ENCODE peak calls at places on chromosome 17, in six cellular contexts. One of them, this sample, is unnamed.

GRCh38 chr17:50420419-50421112 is 5.5 kb upstream of the ACSF2 start:
- DNase-seq in GM23338: no peak
- DNase-seq in neural progenitor cell: no peak
- DNase-seq in OCI-LY7: no peak
- DNase-seq in PC-3: no peak
- DNase-seq in hepatocyte: no peak
- DNase-seq in this sample: peak; percentile 58

GRCh38 chr17:58632324-58633314 is 59.2 kb downstream of the TEX14 start:
- DNase-seq in GM23338: peak; percentile 46
- DNase-seq in neural progenitor cell: no peak
- DNase-seq in OCI-LY7: no peak
- DNase-seq in PC-3: no peak
- DNase-seq in hepatocyte: no peak
- DNase-seq in this sample: peak; percentile 58

GRCh38 chr17:50364715-50365114 is 8.3 kb downstream of the MRPL27 start:
- DNase-seq in GM23338: peak; percentile 60
- DNase-seq in neural progenitor cell: peak; percentile 26
- DNase-seq in OCI-LY7: no peak
- DNase-seq in PC-3: no peak
- DNase-seq in hepatocyte: peak; percentile 58
- DNase-seq in this sample: peak; percentile 94

GRCh38 chr17:37847811-37848331 is 76.3 kb upstream of the TBC1D3K start:
- DNase-seq in GM23338: no peak
- DNase-seq in neural progenitor cell: no peak
- DNase-seq in OCI-LY7: no peak
- DNase-seq in PC-3: no peak
- DNase-seq in hepatocyte: no peak
- DNase-seq in this sample: peak; percentile 76

GRCh38 chr17:82023447-82024241 is 539 bp downstream of the LRRC45 start:
- DNase-seq in GM23338: peak; percentile 69
- DNase-seq in neural progenitor cell: no peak
- DNase-seq in OCI-LY7: peak; percentile 59
- DNase-seq in PC-3: no peak
- DNase-seq in hepatocyte: peak; percentile 55
- DNase-seq in this sample: peak; percentile 96

GRCh38 chr17:78958556-78959191 is 21.0 kb downstream of the LGALS3BP start:
- DNase-seq in GM23338: no peak
- DNase-seq in neural progenitor cell: no peak
- DNase-seq in OCI-LY7: no peak
- DNase-seq in PC-3: peak; percentile 42
- DNase-seq in hepatocyte: peak; percentile 82
- DNase-seq in this sample: peak; percentile 91

GRCh38 chr17:12342609-12343248 is 322.1 kb downstream of the MAP2K4 start:
- DNase-seq in GM23338: peak; percentile 86
- DNase-seq in neural progenitor cell: peak; percentile 64
- DNase-seq in OCI-LY7: peak; percentile 31
- DNase-seq in PC-3: peak; percentile 27
- DNase-seq in hepatocyte: peak; percentile 51
- DNase-seq in this sample: no peak

GRCh38 chr17:80117491-80118401 is 16.4 kb downstream of the GAA start:
- DNase-seq in GM23338: no peak
- DNase-seq in neural progenitor cell: no peak
- DNase-seq in OCI-LY7: no peak
- DNase-seq in PC-3: no peak
- DNase-seq in hepatocyte: peak; percentile 3
- DNase-seq in this sample: peak; percentile 65

GRCh38 chr17:51365090-51365489 is 104.7 kb downstream of the UTP18 start:
- DNase-seq in GM23338: no peak
- DNase-seq in neural progenitor cell: no peak
- DNase-seq in OCI-LY7: no peak
- DNase-seq in PC-3: no peak
- DNase-seq in hepatocyte: no peak
- DNase-seq in this sample: no peak

GRCh38 chr17:30950669-30951399 is 20.0 kb upstream of the RNF135 start:
- DNase-seq in GM23338: no peak
- DNase-seq in neural progenitor cell: no peak
- DNase-seq in OCI-LY7: no peak
- DNase-seq in PC-3: peak; percentile 46
- DNase-seq in hepatocyte: peak; percentile 91
- DNase-seq in this sample: peak; percentile 96

GRCh38 chr17:63345598-63345997 is 100.5 kb downstream of the CYB561 start:
- DNase-seq in GM23338: no peak
- DNase-seq in neural progenitor cell: no peak
- DNase-seq in OCI-LY7: no peak
- DNase-seq in PC-3: no peak
- DNase-seq in hepatocyte: no peak
- DNase-seq in this sample: peak; percentile 50

GRCh38 chr17:50899559-50900319 is 33.6 kb upstream of the TOB1 start:
- DNase-seq in GM23338: no peak
- DNase-seq in neural progenitor cell: no peak
- DNase-seq in OCI-LY7: no peak
- DNase-seq in PC-3: no peak
- DNase-seq in hepatocyte: no peak
- DNase-seq in this sample: no peak

GRCh38 chr17:51120357-51120738 is 320 bp downstream of the SPAG9 start:
- DNase-seq in GM23338: no peak
- DNase-seq in neural progenitor cell: no peak
- DNase-seq in OCI-LY7: peak; percentile 74
- DNase-seq in PC-3: no peak
- DNase-seq in hepatocyte: no peak
- DNase-seq in this sample: peak; percentile 87

GRCh38 chr17:69363488-69364210 is 36.7 kb upstream of the ABCA5 start:
- DNase-seq in GM23338: no peak
- DNase-seq in neural progenitor cell: no peak
- DNase-seq in OCI-LY7: no peak
- DNase-seq in PC-3: peak; percentile 33
- DNase-seq in hepatocyte: no peak
- DNase-seq in this sample: no peak

GRCh38 chr17:68539536-68540469 is 27.6 kb downstream of the PRKAR1A start:
- DNase-seq in GM23338: peak; percentile 41
- DNase-seq in neural progenitor cell: peak; percentile 24
- DNase-seq in OCI-LY7: peak; percentile 81
- DNase-seq in PC-3: peak; percentile 19
- DNase-seq in hepatocyte: peak; percentile 23
- DNase-seq in this sample: no peak

GRCh38 chr17:63785556-63785955 is 11.6 kb downstream of the DDX42 start:
- DNase-seq in GM23338: no peak
- DNase-seq in neural progenitor cell: no peak
- DNase-seq in OCI-LY7: no peak
- DNase-seq in PC-3: peak; percentile 82
- DNase-seq in hepatocyte: no peak
- DNase-seq in this sample: peak; percentile 74

GRCh38 chr17:62180772-62181171 is 115.7 kb upstream of the MED13 start:
- DNase-seq in GM23338: no peak
- DNase-seq in neural progenitor cell: no peak
- DNase-seq in OCI-LY7: no peak
- DNase-seq in PC-3: no peak
- DNase-seq in hepatocyte: no peak
- DNase-seq in this sample: no peak

GRCh38 chr17:18141210-18141803 is 32.8 kb downstream of the MYO15A start:
- DNase-seq in GM23338: peak; percentile 73
- DNase-seq in neural progenitor cell: peak; percentile 70
- DNase-seq in OCI-LY7: peak; percentile 75
- DNase-seq in PC-3: peak; percentile 82
- DNase-seq in hepatocyte: peak; percentile 78
- DNase-seq in this sample: peak; percentile 92

GRCh38 chr17:30824002-30824355 is 513 bp downstream of the CRLF3 start:
- DNase-seq in GM23338: no peak
- DNase-seq in neural progenitor cell: no peak
- DNase-seq in OCI-LY7: peak; percentile 36
- DNase-seq in PC-3: no peak
- DNase-seq in hepatocyte: peak; percentile 22
- DNase-seq in this sample: peak; percentile 89

GRCh38 chr17:27323538-27324212 is 29.8 kb downstream of the WSB1 start:
- DNase-seq in GM23338: peak; percentile 48
- DNase-seq in neural progenitor cell: no peak
- DNase-seq in OCI-LY7: no peak
- DNase-seq in PC-3: peak; percentile 66
- DNase-seq in hepatocyte: peak; percentile 80
- DNase-seq in this sample: no peak

GRCh38 chr17:3956983-3957382 is 7.3 kb downstream of the ATP2A3 start:
- DNase-seq in GM23338: no peak
- DNase-seq in neural progenitor cell: no peak
- DNase-seq in OCI-LY7: no peak
- DNase-seq in PC-3: no peak
- DNase-seq in hepatocyte: no peak
- DNase-seq in this sample: no peak

GRCh38 chr17:3959295-3959899 is 4.8 kb downstream of the ATP2A3 start:
- DNase-seq in GM23338: no peak
- DNase-seq in neural progenitor cell: no peak
- DNase-seq in OCI-LY7: no peak
- DNase-seq in PC-3: peak; percentile 82
- DNase-seq in hepatocyte: peak; percentile 78
- DNase-seq in this sample: peak; percentile 98

GRCh38 chr17:3956558-3956957 is 7.7 kb downstream of the ATP2A3 start:
- DNase-seq in GM23338: peak; percentile 41
- DNase-seq in neural progenitor cell: no peak
- DNase-seq in OCI-LY7: peak; percentile 27
- DNase-seq in PC-3: no peak
- DNase-seq in hepatocyte: no peak
- DNase-seq in this sample: no peak

GRCh38 chr17:3958200-3958599 is 6.0 kb downstream of the ATP2A3 start:
- DNase-seq in GM23338: no peak
- DNase-seq in neural progenitor cell: no peak
- DNase-seq in OCI-LY7: no peak
- DNase-seq in PC-3: no peak
- DNase-seq in hepatocyte: no peak
- DNase-seq in this sample: no peak

DNA sequence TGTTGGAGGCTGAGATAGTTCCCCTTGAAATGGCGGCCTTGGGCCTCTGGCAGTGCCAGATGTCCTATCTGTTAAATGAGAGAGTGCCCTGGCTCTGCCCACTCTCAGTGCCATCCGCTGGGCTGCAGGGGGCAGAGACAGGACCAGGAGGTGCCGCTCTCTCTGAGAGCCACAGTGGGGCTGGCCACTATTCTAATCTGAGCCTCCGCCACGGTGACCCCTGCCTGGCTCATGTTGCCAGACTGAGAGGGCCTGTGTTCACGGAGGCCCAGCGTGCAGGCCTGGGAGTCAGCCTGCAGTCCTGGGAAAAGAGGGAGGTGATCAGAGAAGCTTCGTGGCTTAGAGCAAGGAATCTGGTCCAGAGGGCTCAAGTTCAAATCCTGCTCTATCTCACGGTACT is 6.5 kb downstream of the ATP2A3 start:
- DNase-seq in GM23338: no peak
- DNase-seq in neural progenitor cell: no peak
- DNase-seq in OCI-LY7: no peak
- DNase-seq in PC-3: no peak
- DNase-seq in hepatocyte: no peak
- DNase-seq in this sample: no peak
- H4K20me1 ChIP-seq in GM23338: peaks cover 4% of the 10 kb centered on the region
- H4K20me1 ChIP-seq in neural progenitor cell: no peaks in the 10 kb centered on the region
- H4K20me1 ChIP-seq in OCI-LY7: peaks cover 36% of the 10 kb centered on the region
- H4K20me1 ChIP-seq in PC-3: no peaks in the 10 kb centered on the region
- H4K20me1 ChIP-seq in hepatocyte: no peaks in the 10 kb centered on the region
- H4K20me1 ChIP-seq in this sample: no peaks in the 10 kb centered on the region

DNA sequence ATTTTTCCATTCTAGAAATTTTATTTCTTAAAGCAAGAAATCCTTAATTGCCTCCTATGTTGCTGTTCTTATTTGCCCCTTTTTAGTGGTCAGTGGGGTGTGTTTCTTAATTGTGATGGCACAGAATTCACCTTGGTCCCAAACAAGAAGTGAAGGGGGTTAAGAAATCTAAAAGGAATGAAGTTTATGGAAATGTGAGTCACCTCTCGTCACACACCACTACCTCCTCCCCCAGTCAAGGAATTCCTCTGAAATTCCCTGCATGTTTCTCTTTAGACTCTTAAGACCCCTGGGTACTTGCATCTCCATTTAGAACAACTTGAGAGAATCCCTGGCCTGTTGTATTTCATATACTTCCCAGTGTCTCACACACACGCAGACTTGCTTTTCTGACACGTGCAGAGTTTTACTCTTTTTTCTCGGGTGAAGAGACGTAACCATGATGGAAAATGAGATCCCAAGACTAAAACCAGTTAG is 247.4 kb downstream of the PRKCA start:
- DNase-seq in GM23338: peak; percentile 89
- DNase-seq in neural progenitor cell: no peak
- DNase-seq in OCI-LY7: no peak
- DNase-seq in PC-3: peak; percentile 88
- DNase-seq in hepatocyte: no peak
- DNase-seq in this sample: peak; percentile 86
- H3K79me2 ChIP-seq in GM23338: no peaks in the 10 kb centered on the region
- H3K79me2 ChIP-seq in neural progenitor cell: no peaks in the 10 kb centered on the region
- H3K79me2 ChIP-seq in OCI-LY7: no peaks in the 10 kb centered on the region
- H3K79me2 ChIP-seq in PC-3: peaks cover 56% of the 10 kb centered on the region
- H3K79me2 ChIP-seq in hepatocyte: no peaks in the 10 kb centered on the region
- H3K79me2 ChIP-seq in this sample: peaks cover 39% of the 10 kb centered on the region

GRCh38 chr17:10754109-10754508 is 24.3 kb upstream of the TMEM220 start:
- DNase-seq in GM23338: peak; percentile 91
- DNase-seq in neural progenitor cell: peak; percentile 76
- DNase-seq in OCI-LY7: peak; percentile 33
- DNase-seq in PC-3: peak; percentile 52
- DNase-seq in hepatocyte: peak; percentile 44
- DNase-seq in this sample: peak; percentile 88
- TF ChIP-seq CTCF in GM23338: peak; percentile 81
- TF ChIP-seq CTCF in neural progenitor cell: peak; percentile 63
- TF ChIP-seq CTCF in OCI-LY7: peak; percentile 70
- TF ChIP-seq CTCF in PC-3: peak; percentile 55
- TF ChIP-seq CTCF in hepatocyte: peak; percentile 41
- TF ChIP-seq CTCF in this sample: peak; percentile 42

GRCh38 chr17:7491583-7491982 is 7.4 kb downstream of the POLR2A start:
- DNase-seq in GM23338: no peak
- DNase-seq in neural progenitor cell: no peak
- DNase-seq in OCI-LY7: no peak
- DNase-seq in PC-3: no peak
- DNase-seq in hepatocyte: no peak
- DNase-seq in this sample: no peak
- H4K20me1 ChIP-seq in GM23338: peaks cover 53% of the 10 kb centered on the region
- H4K20me1 ChIP-seq in neural progenitor cell: peaks cover 98% of the 10 kb centered on the region
- H4K20me1 ChIP-seq in OCI-LY7: peaks cover 10% of the 10 kb centered on the region
- H4K20me1 ChIP-seq in PC-3: peaks cover 57% of the 10 kb centered on the region
- H4K20me1 ChIP-seq in hepatocyte: peaks cover 99% of the 10 kb centered on the region
- H4K20me1 ChIP-seq in this sample: peaks cover 83% of the 10 kb centered on the region